ENCODE peak calls at places on chromosomes 13 and 19, in nine cellular contexts. P is NCI-H524; B is T follicular helper cell; C is T-helper 2 cell; U is stimulated activated naive CD8-positive, alpha-beta T cell treated with anti-CD3 and anti-CD28 coated beads, Interleukin-15, Interleukin-2, amounts not matched to agents 100 U/mL and 50 U/mL, for 24 hours; A is Daoy; O is AG04450; V is GM04503; L is non-pigmented ciliary epithelial cell. F is an unnamed sample.

GRCh38 chr19:56367829-56368711 is 25.3 kb downstream of the ZNF582 start:
- DNase-seq in O (peak), P (peak), A (peak), U (peak), L (peak), C (peak), B (peak), V (peak), F (peak)

GRCh38 chr19:21751379-21751778 is 16.0 kb downstream of the ZNF100 start:
- DNase-seq in V (peak), P (no peak), O (no peak), U (no peak), A (no peak), C (no peak), L (no peak), B (no peak), F (no peak)

GRCh38 chr19:10517760-10518443 is 655 bp upstream of the S1PR5 start:
- DNase-seq in C (no peak), A (peak), B (no peak), V (no peak), L (no peak), U (no peak), O (no peak), P (peak), F (no peak)

GRCh38 chr19:11295665-11296245 is at the start of gene TSPAN16:
- DNase-seq in A (no peak), V (no peak), O (no peak), U (no peak), L (no peak), B (no peak), P (peak), C (no peak), F (no peak)

GRCh38 chr19:31002852-31003251 is 346.4 kb downstream of the TSHZ3 start:
- DNase-seq in A (no peak), C (no peak), B (no peak), L (no peak), U (no peak), O (no peak), V (no peak), P (no peak), F (no peak)

GRCh38 chr13:23991119-23991518 is 93.8 kb upstream of the C1QTNF9B start:
- DNase-seq in U (no peak), A (no peak), P (no peak), V (no peak), C (no peak), L (no peak), O (no peak), B (no peak), F (no peak)

GRCh38 chr13:94154362-94154761 is 325.1 kb downstream of the DCT start:
- DNase-seq in B (no peak), V (peak), A (peak), O (no peak), U (no peak), L (no peak), C (no peak), P (no peak), F (no peak)

GRCh38 chr13:77980592-77980991 is 62.0 kb upstream of the EDNRB start:
- DNase-seq in B (no peak), U (no peak), P (no peak), C (no peak), A (peak), V (peak), L (peak), O (peak), F (no peak)

GRCh38 chr13:32746474-32746873 is 160.2 kb downstream of the PDS5B start:
- DNase-seq in U (no peak), P (no peak), O (no peak), B (no peak), A (peak), V (no peak), L (peak), C (no peak), F (no peak)

GRCh38 chr13:39379118-39379517 is 223.9 kb downstream of the LHFPL6 start:
- DNase-seq in O (no peak), P (no peak), V (no peak), L (no peak), A (no peak), B (no peak), C (no peak), U (no peak), F (no peak)

GRCh38 chr19:53707278-53707677 is 75.5 kb downstream of the DPRX start:
- DNase-seq in O (no peak), C (no peak), V (no peak), P (no peak), A (no peak), U (no peak), B (no peak), L (no peak), F (no peak)

GRCh38 chr19:49988433-49988832 is 27.5 kb upstream of the SIGLEC11 start:
- DNase-seq in A (peak), V (no peak), B (no peak), L (peak), U (no peak), P (no peak), O (peak), C (peak), F (no peak)

GRCh38 chr19:7224205-7224833 is 69.9 kb downstream of the INSR start:
- DNase-seq in L (no peak), O (no peak), P (no peak), B (no peak), U (no peak), A (peak), V (peak), C (no peak), F (no peak)

GRCh38 chr13:53266757-53267156 is 238.1 kb downstream of the OLFM4 start:
- DNase-seq in C (no peak), P (no peak), L (no peak), A (no peak), U (no peak), B (no peak), O (no peak), V (no peak), F (no peak)

GRCh38 chr13:36918246-36919060 is 1.6 kb downstream of the SMAD9 start:
- DNase-seq in P (peak), B (no peak), V (no peak), L (no peak), C (no peak), A (peak), O (no peak), U (no peak), F (no peak)

GRCh38 chr19:4916292-4917082 is 7.2 kb downstream of the UHRF1 start:
- DNase-seq in U (peak), B (no peak), V (no peak), O (no peak), L (no peak), A (no peak), P (no peak), C (no peak), F (peak)

GRCh38 chr19:45558399-45558878 is 26.2 kb downstream of the OPA3 start:
- DNase-seq in V (no peak), B (peak), C (peak), P (peak), O (no peak), A (peak), U (peak), L (no peak), F (peak)

GRCh38 chr19:42495663-42496062 is 32.6 kb downstream of the CEACAM1 start:
- DNase-seq in A (no peak), V (no peak), B (no peak), U (no peak), P (no peak), O (no peak), C (no peak), L (no peak), F (no peak)

GRCh38 chr13:44748439-44748838 is 172.3 kb upstream of the TSC22D1 start:
- DNase-seq in C (no peak), P (no peak), O (no peak), B (no peak), A (no peak), V (no peak), U (no peak), L (no peak), F (no peak)